ENCODE peak calls at places on chromosome 7, in five cellular contexts. One of them, this sample, is unnamed.

GRCh38 chr7:44466300-44467216 is 23.9 kb downstream of the NUDCD3 start:
- DNase-seq in A549: no peak
- DNase-seq in K562: no peak
- DNase-seq in HepG2: no peak
- DNase-seq in GM12878: no peak
- DNase-seq in this sample: no peak

GRCh38 chr7:100584677-100585510 is 1.0 kb downstream of the LRCH4 start:
- DNase-seq in A549: peak
- DNase-seq in K562: peak
- DNase-seq in HepG2: peak
- DNase-seq in GM12878: no peak
- DNase-seq in this sample: peak

GRCh38 chr7:36301914-36302771 is 87.5 kb upstream of the ANLN start:
- DNase-seq in A549: no peak
- DNase-seq in K562: peak
- DNase-seq in HepG2: no peak
- DNase-seq in GM12878: no peak
- DNase-seq in this sample: no peak

GRCh38 chr7:13897825-13898224 is 91.6 kb downstream of the ETV1 start:
- DNase-seq in A549: no peak
- DNase-seq in K562: no peak
- DNase-seq in HepG2: no peak
- DNase-seq in GM12878: no peak
- DNase-seq in this sample: no peak

GRCh38 chr7:154640266-154640865 is 362.6 kb downstream of the PAXIP1 start:
- DNase-seq in A549: no peak
- DNase-seq in K562: peak
- DNase-seq in HepG2: peak
- DNase-seq in GM12878: no peak
- DNase-seq in this sample: no peak

GRCh38 chr7:1809070-1809469 is 139.0 kb downstream of the ELFN1 start:
- DNase-seq in A549: no peak
- DNase-seq in K562: no peak
- DNase-seq in HepG2: no peak
- DNase-seq in GM12878: no peak
- DNase-seq in this sample: no peak

GRCh38 chr7:2670720-2671391 is 17.1 kb upstream of the AMZ1 start:
- DNase-seq in A549: peak
- DNase-seq in K562: peak
- DNase-seq in HepG2: peak
- DNase-seq in GM12878: no peak
- DNase-seq in this sample: peak

GRCh38 chr7:18702071-18702829 is 206.7 kb downstream of the HDAC9 start:
- DNase-seq in A549: no peak
- DNase-seq in K562: no peak
- DNase-seq in HepG2: no peak
- DNase-seq in GM12878: no peak
- DNase-seq in this sample: no peak

GRCh38 chr7:74317146-74317782 is 28.1 kb downstream of the CLIP2 start:
- DNase-seq in A549: no peak
- DNase-seq in K562: no peak
- DNase-seq in HepG2: no peak
- DNase-seq in GM12878: no peak
- DNase-seq in this sample: no peak

GRCh38 chr7:5677538-5678294 is 103.7 kb downstream of the RNF216 start:
- DNase-seq in A549: peak
- DNase-seq in K562: peak
- DNase-seq in HepG2: peak
- DNase-seq in GM12878: no peak
- DNase-seq in this sample: peak

GRCh38 chr7:388461-388960 is 98.5 kb downstream of the FOXL3 start:
- DNase-seq in A549: no peak
- DNase-seq in K562: no peak
- DNase-seq in HepG2: peak
- DNase-seq in GM12878: no peak
- DNase-seq in this sample: peak

GRCh38 chr7:112492165-112492564 is 11.4 kb downstream of the LSMEM1 start:
- DNase-seq in A549: no peak
- DNase-seq in K562: no peak
- DNase-seq in HepG2: no peak
- DNase-seq in GM12878: no peak
- DNase-seq in this sample: no peak

GRCh38 chr7:105319578-105319977 is 69.1 kb downstream of the SRPK2 start:
- DNase-seq in A549: no peak
- DNase-seq in K562: no peak
- DNase-seq in HepG2: no peak
- DNase-seq in GM12878: peak
- DNase-seq in this sample: no peak

GRCh38 chr7:138254444-138254843 is 178.2 kb downstream of the AKR1D1 start:
- DNase-seq in A549: no peak
- DNase-seq in K562: no peak
- DNase-seq in HepG2: no peak
- DNase-seq in GM12878: no peak
- DNase-seq in this sample: no peak

GRCh38 chr7:79778786-79779382 is 325.4 kb upstream of the MAGI2 start:
- DNase-seq in A549: no peak
- DNase-seq in K562: no peak
- DNase-seq in HepG2: no peak
- DNase-seq in GM12878: no peak
- DNase-seq in this sample: no peak

GRCh38 chr7:83579740-83580139 is 69.2 kb downstream of the SEMA3E start:
- DNase-seq in A549: no peak
- DNase-seq in K562: no peak
- DNase-seq in HepG2: no peak
- DNase-seq in GM12878: no peak
- DNase-seq in this sample: no peak

GRCh38 chr7:76423666-76424412 is 911 bp upstream of the ZP3 start:
- DNase-seq in A549: no peak
- DNase-seq in K562: no peak
- DNase-seq in HepG2: no peak
- DNase-seq in GM12878: no peak
- DNase-seq in this sample: peak

GRCh38 chr7:135742371-135742770 is 6.2 kb downstream of the FAM180A start:
- DNase-seq in A549: no peak
- DNase-seq in K562: no peak
- DNase-seq in HepG2: no peak
- DNase-seq in GM12878: no peak
- DNase-seq in this sample: no peak

GRCh38 chr7:121960678-121961461 is 87.9 kb downstream of the PTPRZ1 start:
- DNase-seq in A549: peak
- DNase-seq in K562: no peak
- DNase-seq in HepG2: no peak
- DNase-seq in GM12878: no peak
- DNase-seq in this sample: no peak

GRCh38 chr7:5667391-5667790 is 114.1 kb downstream of the RNF216 start:
- DNase-seq in A549: no peak
- DNase-seq in K562: no peak
- DNase-seq in HepG2: no peak
- DNase-seq in GM12878: no peak
- DNase-seq in this sample: no peak

GRCh38 chr7:73560035-73560835 is 2.7 kb upstream of the BCL7B start:
- DNase-seq in A549: peak
- DNase-seq in K562: peak
- DNase-seq in HepG2: peak
- DNase-seq in GM12878: no peak
- DNase-seq in this sample: no peak

GRCh38 chr7:46281071-46281470 is 360.0 kb upstream of the IGFBP3 start:
- DNase-seq in A549: no peak
- DNase-seq in K562: no peak
- DNase-seq in HepG2: no peak
- DNase-seq in GM12878: no peak
- DNase-seq in this sample: no peak

GRCh38 chr7:150357771-150358427 is 10.7 kb upstream of the REPIN1 start:
- DNase-seq in A549: no peak
- DNase-seq in K562: peak
- DNase-seq in HepG2: no peak
- DNase-seq in GM12878: no peak
- DNase-seq in this sample: no peak

GRCh38 chr7:103711413-103711812 is 265.4 kb upstream of the SLC26A5 start:
- DNase-seq in A549: no peak
- DNase-seq in K562: no peak
- DNase-seq in HepG2: no peak
- DNase-seq in GM12878: no peak
- DNase-seq in this sample: no peak

GRCh38 chr7:69996132-69996531 is 397.9 kb downstream of the AUTS2 start:
- DNase-seq in A549: no peak
- DNase-seq in K562: no peak
- DNase-seq in HepG2: no peak
- DNase-seq in GM12878: no peak
- DNase-seq in this sample: no peak

GRCh38 chr7:40147371-40148246 is 12.8 kb downstream of the SUGCT start:
- DNase-seq in A549: no peak
- DNase-seq in K562: no peak
- DNase-seq in HepG2: no peak
- DNase-seq in GM12878: no peak
- DNase-seq in this sample: peak

GRCh38 chr7:5452937-5453540 is 29.4 kb upstream of the TNRC18 start:
- DNase-seq in A549: peak
- DNase-seq in K562: peak
- DNase-seq in HepG2: no peak
- DNase-seq in GM12878: no peak
- DNase-seq in this sample: peak

GRCh38 chr7:36396150-36396549 is 6.5 kb downstream of the ANLN start:
- DNase-seq in A549: no peak
- DNase-seq in K562: no peak
- DNase-seq in HepG2: no peak
- DNase-seq in GM12878: no peak
- DNase-seq in this sample: no peak

GRCh38 chr7:105638942-105639495 is 57.7 kb upstream of the EFCAB10 start:
- DNase-seq in A549: no peak
- DNase-seq in K562: no peak
- DNase-seq in HepG2: no peak
- DNase-seq in GM12878: no peak
- DNase-seq in this sample: peak

GRCh38 chr7:3154317-3154716 is 110.7 kb upstream of the CARD11 start:
- DNase-seq in A549: no peak
- DNase-seq in K562: no peak
- DNase-seq in HepG2: no peak
- DNase-seq in GM12878: no peak
- DNase-seq in this sample: no peak

GRCh38 chr7:46129831-46130230 is 208.8 kb upstream of the IGFBP3 start:
- DNase-seq in A549: no peak
- DNase-seq in K562: no peak
- DNase-seq in HepG2: peak
- DNase-seq in GM12878: no peak
- DNase-seq in this sample: no peak

GRCh38 chr7:66307591-66308215 is 102.6 kb downstream of the TPST1 start:
- DNase-seq in A549: no peak
- DNase-seq in K562: no peak
- DNase-seq in HepG2: peak
- DNase-seq in GM12878: no peak
- DNase-seq in this sample: no peak
- TF ChIP-seq ESRRA in A549: no peak
- TF ChIP-seq ESRRA in K562: no peak
- TF ChIP-seq ESRRA in HepG2: peak
- TF ChIP-seq ESRRA in GM12878: no peak
- TF ChIP-seq ESRRA in this sample: no peak

DNA sequence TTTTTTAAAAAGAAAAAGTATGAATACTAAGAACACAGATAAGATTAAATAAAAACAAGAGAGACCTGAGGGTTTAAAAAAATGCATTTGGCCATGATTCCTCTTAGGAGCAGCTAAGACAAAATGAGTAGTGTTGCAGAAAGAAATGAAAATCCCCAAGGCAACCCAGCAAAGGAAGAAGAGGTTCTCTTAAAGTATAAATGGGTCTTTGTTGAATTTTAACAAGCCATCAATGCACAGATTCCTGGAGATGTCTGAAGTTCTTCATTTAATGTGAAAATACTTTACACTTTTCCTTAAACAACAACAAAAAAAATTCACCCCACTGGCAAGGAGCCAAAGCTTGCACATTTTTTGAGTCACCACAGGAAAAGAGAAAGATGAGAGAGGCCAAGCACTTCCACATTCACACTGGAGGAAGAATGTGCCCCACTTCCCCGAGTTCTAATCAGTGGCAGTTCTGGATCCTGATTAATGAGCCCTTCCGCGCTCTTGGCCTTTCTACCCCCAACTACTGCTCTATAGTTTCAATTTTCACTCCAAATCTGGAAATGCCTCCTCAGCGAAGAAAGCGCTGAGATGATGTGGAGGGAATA is 286.4 kb upstream of the MEOX2 start:
- DNase-seq in A549: no peak
- DNase-seq in K562: no peak
- DNase-seq in HepG2: no peak
- DNase-seq in GM12878: no peak
- DNase-seq in this sample: no peak
- TF ChIP-seq ESRRA in A549: no peak
- TF ChIP-seq ESRRA in K562: no peak
- TF ChIP-seq ESRRA in HepG2: no peak
- TF ChIP-seq ESRRA in GM12878: no peak
- TF ChIP-seq ESRRA in this sample: no peak

GRCh38 chr7:24039991-24040390 is 244.0 kb upstream of the NPY start:
- DNase-seq in A549: no peak
- DNase-seq in K562: no peak
- DNase-seq in HepG2: no peak
- DNase-seq in GM12878: no peak
- DNase-seq in this sample: no peak

GRCh38 chr7:24034251-24034650 is 249.7 kb upstream of the NPY start:
- DNase-seq in A549: no peak
- DNase-seq in K562: no peak
- DNase-seq in HepG2: no peak
- DNase-seq in GM12878: no peak
- DNase-seq in this sample: no peak

GRCh38 chr7:24038993-24039392 is 245.0 kb upstream of the NPY start:
- DNase-seq in A549: no peak
- DNase-seq in K562: no peak
- DNase-seq in HepG2: no peak
- DNase-seq in GM12878: no peak
- DNase-seq in this sample: no peak

GRCh38 chr7:24035653-24036414 is 248.2 kb upstream of the NPY start:
- DNase-seq in A549: no peak
- DNase-seq in K562: no peak
- DNase-seq in HepG2: no peak
- DNase-seq in GM12878: no peak
- DNase-seq in this sample: no peak
- TF ChIP-seq ESRRA in A549: no peak
- TF ChIP-seq ESRRA in K562: no peak
- TF ChIP-seq ESRRA in HepG2: no peak
- TF ChIP-seq ESRRA in GM12878: no peak
- TF ChIP-seq ESRRA in this sample: no peak

DNA sequence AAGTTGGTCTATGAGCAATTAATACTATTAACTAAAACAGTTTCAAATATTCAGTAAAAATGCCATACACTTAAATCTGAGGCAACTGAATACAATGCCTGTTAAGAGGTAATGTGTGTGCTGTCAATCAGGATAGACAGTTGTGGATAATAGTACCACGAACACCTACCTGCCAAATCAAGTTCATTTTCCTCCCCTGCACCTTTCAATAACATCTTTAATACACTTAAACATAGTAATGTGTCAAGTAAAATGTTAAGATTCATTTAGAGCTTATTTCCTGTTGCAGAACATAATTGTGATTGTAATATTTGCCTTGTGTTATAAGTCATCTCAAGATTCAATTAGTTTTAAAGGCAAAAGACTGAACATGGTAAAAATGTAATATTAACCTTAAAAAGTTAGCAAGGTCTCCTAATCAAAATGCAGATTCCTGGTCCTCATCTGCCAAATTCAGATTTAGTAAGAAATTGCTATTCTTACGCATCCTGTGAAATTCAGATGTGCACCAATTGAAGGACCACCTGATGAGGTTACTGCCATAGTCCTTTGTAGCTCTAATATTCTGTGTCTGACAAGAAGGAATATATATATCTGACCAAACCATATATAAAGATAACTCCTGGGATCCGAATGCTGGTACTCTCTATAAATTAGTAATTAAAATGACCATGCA is 37.1 kb downstream of the COL1A2 start:
- DNase-seq in A549: no peak
- DNase-seq in K562: no peak
- DNase-seq in HepG2: no peak
- DNase-seq in GM12878: no peak
- DNase-seq in this sample: no peak
- TF ChIP-seq ESRRA in A549: no peak
- TF ChIP-seq ESRRA in K562: no peak
- TF ChIP-seq ESRRA in HepG2: no peak
- TF ChIP-seq ESRRA in GM12878: no peak
- TF ChIP-seq ESRRA in this sample: no peak